ENCODE peak calls at places on chromosome 10, in eight cellular contexts. A is WERI-Rb-1; H is stomach; T is neural progenitor cell; J is effector memory CD4-positive, alpha-beta T cell; Z is ovary; F is HAP-1; Q is uterus. X is an unnamed sample.

GRCh38 chr10:12041766-12042408 is 722 bp downstream of the UPF2 start:
- DNase-seq in H (no peak), F (peak), T (peak), Z (no peak), A (no peak), Q (no peak), J (no peak), X (peak)

GRCh38 chr10:12463459-12463838 is 114.1 kb downstream of the CAMK1D start:
- DNase-seq in Z (no peak), Q (no peak), A (no peak), H (no peak), F (no peak), J (no peak), T (no peak), X (no peak)

GRCh38 chr10:102375867-102376266 is 19.6 kb upstream of the NFKB2 start:
- DNase-seq in J (no peak), H (no peak), A (no peak), F (no peak), T (no peak), Z (no peak), Q (no peak), X (no peak)

GRCh38 chr10:132788831-132789219 is 2.9 kb upstream of the NKX6-2 start:
- DNase-seq in Z (no peak), A (no peak), Q (no peak), T (peak), J (no peak), H (no peak), F (no peak), X (no peak)

GRCh38 chr10:48813825-48814224 is 125.8 kb downstream of the LRRC18 start:
- DNase-seq in J (no peak), T (no peak), A (no peak), Z (no peak), H (no peak), F (no peak), Q (no peak), X (no peak)

GRCh38 chr10:113111900-113112853 is 162.1 kb downstream of the TCF7L2 start:
- DNase-seq in Q (no peak), H (peak), J (no peak), F (no peak), T (no peak), Z (no peak), A (no peak), X (no peak)

GRCh38 chr10:128115356-128115755 is 10.9 kb downstream of the MKI67 start:
- DNase-seq in T (no peak), Z (no peak), J (no peak), F (no peak), A (no peak), Q (no peak), H (no peak), X (no peak)

GRCh38 chr10:72025400-72025799 is 61.2 kb downstream of the CHST3 start:
- DNase-seq in F (no peak), H (no peak), T (no peak), Q (no peak), A (no peak), J (no peak), Z (no peak), X (no peak)

GRCh38 chr10:130301026-130301892 is 165.1 kb downstream of the GLRX3 start:
- DNase-seq in J (peak), Q (no peak), H (no peak), F (no peak), T (no peak), A (no peak), Z (no peak), X (peak)

GRCh38 chr10:188546-188945 is 53.3 kb downstream of the ZMYND11 start:
- DNase-seq in F (no peak), A (no peak), H (no peak), T (no peak), Z (no peak), Q (no peak), J (no peak), X (no peak)

GRCh38 chr10:20993387-20994170 is 96.5 kb upstream of the NEBL start:
- DNase-seq in J (no peak), A (no peak), Z (no peak), H (no peak), Q (no peak), F (no peak), T (no peak), X (no peak)

GRCh38 chr10:17954856-17955255 is 3.1 kb downstream of the SLC39A12 start:
- DNase-seq in F (no peak), J (no peak), T (no peak), A (no peak), Q (no peak), H (no peak), Z (no peak), X (no peak)

GRCh38 chr10:97020452-97021400 is 165.0 kb downstream of the SLIT1 start:
- DNase-seq in A (peak), J (no peak), Z (peak), H (peak), T (peak), Q (peak), F (no peak), X (no peak)

GRCh38 chr10:48383393-48383792 is 76.9 kb downstream of the MAPK8 start:
- DNase-seq in J (no peak), H (no peak), Q (no peak), T (no peak), A (no peak), Z (no peak), F (no peak), X (no peak)

GRCh38 chr10:86758231-86759072 is 2.0 kb downstream of the BMPR1A start:
- DNase-seq in F (peak), J (no peak), H (no peak), A (no peak), Z (no peak), T (no peak), Q (no peak), X (no peak)

GRCh38 chr10:132206806-132207535 is 20.2 kb downstream of the DPYSL4 start:
- DNase-seq in A (no peak), F (no peak), J (no peak), T (no peak), H (no peak), Q (no peak), Z (no peak), X (no peak)

GRCh38 chr10:67402620-67403019 is 293.4 kb downstream of the CTNNA3 start:
- DNase-seq in F (no peak), Q (no peak), Z (no peak), J (no peak), T (no peak), A (no peak), H (no peak), X (no peak)

GRCh38 chr10:93598157-93598556 is 2.9 kb downstream of the RBP4 start:
- DNase-seq in H (no peak), Q (no peak), Z (no peak), J (no peak), A (no peak), F (no peak), T (no peak), X (no peak)

GRCh38 chr10:107653832-107654287 is 489.4 kb upstream of the SORCS1 start:
- DNase-seq in J (no peak), F (no peak), T (no peak), Z (no peak), H (no peak), A (peak), Q (no peak), X (no peak)

GRCh38 chr10:38043516-38043915 is 33.0 kb downstream of the ZNF33A start:
- DNase-seq in J (no peak), F (no peak), A (no peak), Q (no peak), Z (no peak), T (no peak), H (no peak), X (peak)

GRCh38 chr10:114683593-114683992 is 25.5 kb upstream of the ABLIM1 start:
- DNase-seq in F (no peak), T (no peak), Z (no peak), Q (no peak), A (no peak), H (no peak), J (no peak), X (no peak)

GRCh38 chr10:22054946-22055345 is 51.4 kb upstream of the DNAJC1 start:
- DNase-seq in H (no peak), A (no peak), J (no peak), T (no peak), Z (no peak), F (no peak), Q (no peak), X (no peak)

GRCh38 chr10:79431891-79432831 is 13.3 kb downstream of the ZCCHC24 start:
- DNase-seq in H (no peak), Z (peak), Q (peak), T (peak), A (no peak), J (no peak), F (no peak), X (no peak)

GRCh38 chr10:546971-547590 is 142.4 kb downstream of the DIP2C start:
- DNase-seq in T (peak), Z (no peak), A (peak), J (no peak), Q (no peak), F (no peak), H (peak), X (no peak)

GRCh38 chr10:60343254-60343653 is 46.4 kb downstream of the ANK3 start:
- DNase-seq in Q (no peak), F (no peak), A (no peak), J (no peak), H (no peak), Z (no peak), T (no peak), X (no peak)

GRCh38 chr10:50511512-50512213 is 112.1 kb downstream of the SGMS1 start:
- DNase-seq in H (no peak), Z (no peak), A (no peak), T (no peak), F (no peak), Q (no peak), J (no peak), X (no peak)

GRCh38 chr10:126065751-126066150 is 169.4 kb downstream of the FANK1 start:
- DNase-seq in Q (no peak), T (no peak), Z (no peak), F (no peak), H (no peak), A (peak), J (no peak), X (no peak)

GRCh38 chr10:85926986-85927385 is 439.6 kb downstream of the GRID1 start:
- DNase-seq in Z (no peak), H (no peak), Q (no peak), A (no peak), F (no peak), T (no peak), J (no peak), X (no peak)

GRCh38 chr10:75335191-75335590 is 66.4 kb downstream of the ZNF503 start:
- DNase-seq in H (no peak), Z (no peak), Q (no peak), T (no peak), F (no peak), A (no peak), J (no peak), X (no peak)

GRCh38 chr10:667096-667495 is 22.4 kb downstream of the DIP2C start:
- DNase-seq in F (peak), H (no peak), Q (no peak), J (no peak), A (peak), Z (no peak), T (no peak), X (no peak)

GRCh38 chr10:68876919-68877250 is 24.2 kb upstream of the DDX50 start:
- DNase-seq in A (no peak), Z (no peak), F (no peak), J (no peak), Q (no peak), T (peak), H (no peak), X (no peak)

GRCh38 chr10:96244354-96244753 is 27.0 kb downstream of the BLNK start:
- DNase-seq in J (no peak), H (no peak), F (no peak), A (no peak), T (no peak), Z (no peak), Q (no peak), X (no peak)

GRCh38 chr10:47256753-47257336 is 43.2 kb upstream of the GDF10 start:
- DNase-seq in A (no peak), F (no peak), Q (no peak), H (no peak), J (no peak), T (no peak), Z (no peak), X (no peak)

GRCh38 chr10:71210031-71210871 is 2.1 kb upstream of the UNC5B start:
- DNase-seq in A (no peak), J (no peak), H (peak), Q (no peak), T (no peak), Z (no peak), F (no peak), X (no peak)

GRCh38 chr10:13806419-13806818 is 219.7 kb downstream of the PRPF18 start:
- DNase-seq in F (no peak), A (no peak), J (no peak), Z (no peak), Q (no peak), T (no peak), H (no peak), X (no peak)

GRCh38 chr10:130493446-130494198 is 357.4 kb downstream of the GLRX3 start:
- DNase-seq in A (peak), J (no peak), Q (no peak), T (peak), F (no peak), H (no peak), Z (no peak), X (no peak)

GRCh38 chr10:82228701-82229100 is 353.7 kb downstream of the NRG3 start:
- DNase-seq in Q (no peak), A (no peak), J (no peak), Z (no peak), H (no peak), T (no peak), F (no peak), X (no peak)

GRCh38 chr10:67812007-67812406 is 26.0 kb downstream of the DNAJC12 start:
- DNase-seq in T (no peak), J (no peak), F (no peak), H (no peak), Z (no peak), Q (no peak), A (no peak), X (no peak)

DNA sequence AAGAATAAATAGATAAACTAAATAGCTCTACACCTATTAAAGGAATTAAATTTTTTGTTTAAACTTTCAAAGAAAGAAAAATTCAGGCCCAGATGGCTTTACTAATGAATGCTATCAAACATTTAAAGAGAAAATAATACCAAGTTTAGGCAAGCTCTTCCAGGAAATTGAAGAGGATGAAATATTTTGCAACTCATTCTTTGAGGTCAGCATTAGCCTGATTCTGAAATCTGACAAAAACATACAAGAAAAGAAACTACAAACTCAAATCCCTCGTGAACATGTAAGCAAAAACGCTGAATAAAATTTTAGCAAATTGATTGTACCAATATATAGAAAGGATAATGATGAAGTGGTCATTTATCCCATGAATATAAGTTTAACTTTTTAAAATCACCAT is 93.4 kb downstream of the RTKN2 start:
- DNase-seq in T (no peak), A (no peak), F (no peak), Q (no peak), J (no peak), H (no peak), Z (no peak), X (no peak)
- H3K4me3 ChIP-seq in T (no peak), A (no peak), F (no peak), Q (no peak), J (no peak), H (no peak), Z (no peak), X (no peak)

GRCh38 chr10:84541289-84541637 is 212.9 kb downstream of the CCSER2 start:
- DNase-seq in H (no peak), Q (no peak), T (peak), A (peak), J (no peak), Z (no peak), F (peak), X (no peak)
- H3K4me3 ChIP-seq in H (peak), Q (no peak), T (peak), A (peak), J (no peak), Z (no peak), F (no peak), X (peak)

DNA sequence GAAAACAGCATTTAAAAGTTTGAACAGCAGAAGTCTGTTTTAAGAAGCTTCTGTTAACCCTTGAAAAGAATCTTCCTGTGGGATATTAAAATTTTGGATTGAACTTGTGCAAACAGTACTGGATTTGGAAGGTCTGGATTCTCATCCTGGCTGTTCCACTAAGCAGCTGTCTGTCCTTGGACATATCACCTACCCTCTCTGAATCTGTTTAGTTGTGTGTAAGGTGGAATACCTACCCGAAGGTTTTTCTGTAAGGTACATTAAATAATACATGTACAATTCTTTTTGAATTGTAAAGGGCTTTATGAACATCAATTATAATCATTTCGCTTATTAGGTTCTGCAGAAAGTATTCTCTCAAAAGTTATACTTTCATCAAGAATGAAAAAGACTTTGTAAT is 2.2 kb downstream of the PDCD4 start:
- DNase-seq in J (no peak), Q (no peak), A (no peak), T (no peak), H (no peak), Z (no peak), F (no peak), X (no peak)
- H3K4me3 ChIP-seq in J (peak), Q (peak), A (peak), T (peak), H (peak), Z (peak), F (peak), X (peak)

GRCh38 chr10:61943699-61944444 is 42.4 kb downstream of the ARID5B start:
- DNase-seq in J (no peak), Q (no peak), A (no peak), F (no peak), Z (no peak), H (no peak), T (no peak), X (no peak)
- H3K4me3 ChIP-seq in J (peak), Q (no peak), A (no peak), F (no peak), Z (no peak), H (no peak), T (no peak), X (peak)